ENCODE peak calls at places on chromosome 16, in five cellular contexts. One of them, this sample, is unnamed.
A peak's percentile ranks its signal among the peaks of the same experiment; 100 is the strongest.

GRCh38 chr16:67396159-67396774 is 3.0 kb upstream of the TPPP3 start:
- DNase-seq in Peyer's patch: no peak
- DNase-seq in tibial artery: peak; percentile 73
- DNase-seq in GM12878: no peak
- DNase-seq in vagina: no peak
- DNase-seq in this sample: peak; percentile 55

GRCh38 chr16:58456193-58456592 is 43.8 kb upstream of the NDRG4 start:
- DNase-seq in Peyer's patch: no peak
- DNase-seq in tibial artery: no peak
- DNase-seq in GM12878: no peak
- DNase-seq in vagina: no peak
- DNase-seq in this sample: no peak

GRCh38 chr16:66581246-66581952 is 2.1 kb downstream of the CMTM2 start:
- DNase-seq in Peyer's patch: no peak
- DNase-seq in tibial artery: no peak
- DNase-seq in GM12878: no peak
- DNase-seq in vagina: no peak
- DNase-seq in this sample: no peak

GRCh38 chr16:679808-680624 is at the start of gene STUB1:
- DNase-seq in Peyer's patch: peak; percentile 90
- DNase-seq in tibial artery: peak; percentile 80
- DNase-seq in GM12878: no peak
- DNase-seq in vagina: no peak
- DNase-seq in this sample: peak; percentile 81

GRCh38 chr16:85400305-85401205 is 212.6 kb upstream of the GSE1 start:
- DNase-seq in Peyer's patch: no peak
- DNase-seq in tibial artery: peak; percentile 14
- DNase-seq in GM12878: no peak
- DNase-seq in vagina: no peak
- DNase-seq in this sample: no peak

GRCh38 chr16:48816393-48816792 is 206.4 kb upstream of the N4BP1 start:
- DNase-seq in Peyer's patch: no peak
- DNase-seq in tibial artery: no peak
- DNase-seq in GM12878: no peak
- DNase-seq in vagina: no peak
- DNase-seq in this sample: no peak

GRCh38 chr16:49000594-49000993 is 281.0 kb downstream of the CBLN1 start:
- DNase-seq in Peyer's patch: no peak
- DNase-seq in tibial artery: no peak
- DNase-seq in GM12878: no peak
- DNase-seq in vagina: no peak
- DNase-seq in this sample: no peak

GRCh38 chr16:24297375-24297774 is 41.2 kb downstream of the CACNG3 start:
- DNase-seq in Peyer's patch: no peak
- DNase-seq in tibial artery: no peak
- DNase-seq in GM12878: no peak
- DNase-seq in vagina: no peak
- DNase-seq in this sample: no peak

GRCh38 chr16:15966420-15967222 is 17.2 kb downstream of the ABCC1 start:
- DNase-seq in Peyer's patch: no peak
- DNase-seq in tibial artery: no peak
- DNase-seq in GM12878: no peak
- DNase-seq in vagina: no peak
- DNase-seq in this sample: no peak

GRCh38 chr16:77780378-77780837 is 8.0 kb upstream of the VAT1L start:
- DNase-seq in Peyer's patch: no peak
- DNase-seq in tibial artery: no peak
- DNase-seq in GM12878: no peak
- DNase-seq in vagina: no peak
- DNase-seq in this sample: no peak

DNA sequence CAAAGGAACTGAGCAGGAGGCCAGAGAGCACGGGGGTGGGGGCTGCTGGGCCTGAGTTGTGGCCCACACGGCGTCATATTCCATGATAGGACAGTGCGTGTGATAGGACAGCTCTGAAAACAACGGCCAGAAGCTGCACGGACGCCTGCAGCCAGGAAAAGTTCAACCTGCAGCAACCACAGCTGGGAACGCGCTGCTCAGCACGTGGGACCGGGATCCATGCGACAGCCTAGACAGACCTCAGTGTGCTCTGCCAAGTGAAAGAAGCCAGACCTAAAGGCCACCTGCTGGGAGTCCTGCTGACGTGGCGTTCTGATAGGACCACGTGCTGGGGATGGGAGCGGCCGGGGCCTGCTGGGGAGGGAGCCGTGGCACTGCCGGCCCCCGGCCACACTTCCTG is 21.6 kb downstream of the CTU2 start:
- DNase-seq in Peyer's patch: no peak
- DNase-seq in tibial artery: no peak
- DNase-seq in GM12878: no peak
- DNase-seq in vagina: no peak
- DNase-seq in this sample: no peak
- H3K27ac ChIP-seq in Peyer's patch: no peak overlapping the region
- H3K27ac ChIP-seq in tibial artery: no peak overlapping the region
- H3K27ac ChIP-seq in GM12878: no peak overlapping the region
- H3K27ac ChIP-seq in vagina: no peak overlapping the region
- H3K27ac ChIP-seq in this sample: no peak overlapping the region

GRCh38 chr16:70709457-70709856 is 23.6 kb upstream of the MTSS2 start:
- DNase-seq in Peyer's patch: no peak
- DNase-seq in tibial artery: no peak
- DNase-seq in GM12878: no peak
- DNase-seq in vagina: no peak
- DNase-seq in this sample: no peak

GRCh38 chr16:70706948-70707465 is 21.2 kb upstream of the MTSS2 start:
- DNase-seq in Peyer's patch: no peak
- DNase-seq in tibial artery: no peak
- DNase-seq in GM12878: no peak
- DNase-seq in vagina: no peak
- DNase-seq in this sample: no peak

GRCh38 chr16:70710422-70711210 is 24.8 kb upstream of the MTSS2 start:
- DNase-seq in Peyer's patch: no peak
- DNase-seq in tibial artery: no peak
- DNase-seq in GM12878: no peak
- DNase-seq in vagina: no peak
- DNase-seq in this sample: no peak

GRCh38 chr16:70709961-70710360 is 24.1 kb upstream of the MTSS2 start:
- DNase-seq in Peyer's patch: no peak
- DNase-seq in tibial artery: no peak
- DNase-seq in GM12878: no peak
- DNase-seq in vagina: no peak
- DNase-seq in this sample: no peak

DNA sequence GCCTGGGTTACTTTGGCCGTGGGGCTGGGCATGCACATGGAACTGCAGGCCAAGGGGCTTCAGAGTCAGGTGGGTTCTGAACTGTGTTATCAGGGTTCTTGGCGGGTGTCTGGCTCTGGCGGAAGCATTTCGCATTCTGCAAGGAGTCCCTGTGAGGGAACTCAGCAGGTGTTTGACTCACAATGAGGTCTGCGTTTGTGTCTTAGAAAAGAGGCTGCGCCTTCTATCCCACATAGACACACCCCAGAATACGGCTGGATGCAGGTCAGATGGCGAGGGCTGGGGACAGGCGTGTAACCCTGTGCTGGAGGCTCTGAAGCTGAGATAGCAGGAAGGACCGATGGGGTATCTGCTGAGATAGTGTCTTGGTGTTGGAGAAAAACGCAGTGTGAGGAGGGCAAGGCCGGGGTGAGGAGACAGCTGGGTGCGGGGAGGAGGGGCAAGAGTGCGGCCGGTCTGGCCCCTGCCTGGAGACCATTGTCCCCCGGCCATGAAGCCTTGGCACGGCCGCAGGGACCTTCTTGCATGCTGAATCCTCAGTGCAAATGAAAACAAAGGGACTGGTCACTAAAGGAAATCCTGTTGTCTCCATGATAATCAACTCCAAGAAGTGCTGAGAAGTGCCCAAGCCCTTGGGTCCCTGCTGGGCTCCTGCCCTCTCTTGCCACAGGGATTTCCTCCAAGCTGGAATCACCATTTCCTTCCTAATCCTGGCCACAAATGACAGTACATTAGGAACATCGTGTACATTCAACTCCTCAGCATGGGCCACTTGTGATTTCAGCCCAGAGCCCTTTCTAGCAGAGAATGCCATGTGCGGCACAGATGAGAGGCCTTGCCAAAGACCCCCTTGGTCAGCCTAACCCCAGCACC is 22.8 kb upstream of the MTSS2 start:
- DNase-seq in Peyer's patch: no peak
- DNase-seq in tibial artery: no peak
- DNase-seq in GM12878: no peak
- DNase-seq in vagina: no peak
- DNase-seq in this sample: no peak
- H3K4me1 ChIP-seq in Peyer's patch: peaks cover 29% of the 10 kb centered on the region
- H3K4me1 ChIP-seq in tibial artery: peaks cover 4% of the 10 kb centered on the region
- H3K4me1 ChIP-seq in GM12878: no peaks in the 10 kb centered on the region
- H3K4me1 ChIP-seq in vagina: peaks cover 55% of the 10 kb centered on the region
- H3K4me1 ChIP-seq in this sample: peaks cover 32% of the 10 kb centered on the region

GRCh38 chr16:89653656-89654295 is 3.7 kb downstream of the CHMP1A start:
- DNase-seq in Peyer's patch: no peak
- DNase-seq in tibial artery: no peak
- DNase-seq in GM12878: no peak
- DNase-seq in vagina: no peak
- DNase-seq in this sample: no peak

GRCh38 chr16:89658221-89658879 is 714 bp downstream of the SPATA33 start:
- DNase-seq in Peyer's patch: no peak
- DNase-seq in tibial artery: no peak
- DNase-seq in GM12878: no peak
- DNase-seq in vagina: peak; percentile 86
- DNase-seq in this sample: no peak

GRCh38 chr16:89657442-89658220 is at the start of the genes CHMP1A and SPATA33:
- DNase-seq in Peyer's patch: peak; percentile 83
- DNase-seq in tibial artery: peak; percentile 76
- DNase-seq in GM12878: peak; percentile 45
- DNase-seq in vagina: no peak
- DNase-seq in this sample: peak; percentile 78

GRCh38 chr16:89655062-89655643 is 2.4 kb downstream of the CHMP1A start:
- DNase-seq in Peyer's patch: no peak
- DNase-seq in tibial artery: no peak
- DNase-seq in GM12878: no peak
- DNase-seq in vagina: no peak
- DNase-seq in this sample: no peak

GRCh38 chr16:89656435-89657121 is 930 bp downstream of the CHMP1A start:
- DNase-seq in Peyer's patch: no peak
- DNase-seq in tibial artery: no peak
- DNase-seq in GM12878: no peak
- DNase-seq in vagina: no peak
- DNase-seq in this sample: no peak
- H3K27ac ChIP-seq in Peyer's patch: peak overlapping the region; percentile 85
- H3K27ac ChIP-seq in tibial artery: peak overlapping the region; percentile 82
- H3K27ac ChIP-seq in GM12878: peak overlapping the region; percentile 88
- H3K27ac ChIP-seq in vagina: peak overlapping the region; percentile 71
- H3K27ac ChIP-seq in this sample: peak overlapping the region; percentile 71

GRCh38 chr16:3479654-3480216 is 15.6 kb downstream of the C16orf90 start:
- DNase-seq in Peyer's patch: no peak
- DNase-seq in tibial artery: no peak
- DNase-seq in GM12878: no peak
- DNase-seq in vagina: no peak
- DNase-seq in this sample: no peak

GRCh38 chr16:3480901-3481695 is 14.2 kb downstream of the C16orf90 start:
- DNase-seq in Peyer's patch: no peak
- DNase-seq in tibial artery: no peak
- DNase-seq in GM12878: no peak
- DNase-seq in vagina: no peak
- DNase-seq in this sample: no peak

GRCh38 chr16:3484328-3485096 is 10.8 kb downstream of the C16orf90 start:
- DNase-seq in Peyer's patch: no peak
- DNase-seq in tibial artery: no peak
- DNase-seq in GM12878: no peak
- DNase-seq in vagina: no peak
- DNase-seq in this sample: no peak

GRCh38 chr16:3482659-3483241 is 12.5 kb downstream of the C16orf90 start:
- DNase-seq in Peyer's patch: no peak
- DNase-seq in tibial artery: no peak
- DNase-seq in GM12878: no peak
- DNase-seq in vagina: no peak
- DNase-seq in this sample: no peak

DNA sequence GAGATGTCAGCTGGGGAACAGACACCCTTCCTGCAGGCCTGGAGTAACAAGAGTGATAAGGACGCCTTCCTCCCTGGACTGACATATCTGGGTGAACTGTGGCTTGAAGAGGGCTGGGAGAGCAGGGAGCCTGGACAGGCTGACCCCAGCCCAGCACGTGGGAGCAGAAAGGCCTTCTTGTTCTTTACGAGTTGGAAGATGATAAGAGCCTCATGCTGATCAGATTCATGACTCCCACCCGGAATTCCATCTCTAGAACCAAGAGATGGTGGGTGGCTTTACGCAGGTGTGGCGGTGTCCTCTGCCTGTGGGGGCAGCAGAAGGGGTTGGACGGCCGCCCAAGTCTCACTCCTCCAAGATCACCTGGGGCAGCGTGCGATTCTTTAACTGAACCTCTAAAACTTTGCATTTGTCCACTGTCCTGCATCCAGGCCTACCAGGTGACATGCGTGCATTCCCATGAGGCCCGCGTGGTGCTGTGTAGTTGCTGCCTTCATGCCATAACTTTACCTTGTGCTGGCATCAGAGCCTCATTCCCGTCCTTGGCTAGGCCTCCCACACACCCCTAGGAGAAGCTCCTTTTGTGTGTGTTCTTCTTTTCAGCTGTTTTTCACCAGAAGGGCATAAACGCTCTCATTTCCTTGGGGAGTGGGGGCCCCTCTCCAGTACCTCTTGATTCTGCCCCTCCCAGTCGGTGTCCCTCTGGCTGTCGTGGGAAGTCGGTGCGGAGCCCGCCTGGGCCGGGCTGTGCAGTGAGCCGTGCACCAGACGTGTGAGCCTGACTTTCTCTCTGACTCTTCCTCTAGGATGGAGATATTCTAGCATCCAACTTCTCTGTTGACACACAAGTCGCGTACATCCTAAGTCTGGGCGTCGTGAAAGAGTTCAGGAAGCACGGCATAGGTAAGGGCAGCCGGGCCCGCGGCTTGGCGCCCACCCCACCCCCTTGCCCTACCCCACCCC is 13.3 kb downstream of the C16orf90 start:
- DNase-seq in Peyer's patch: no peak
- DNase-seq in tibial artery: no peak
- DNase-seq in GM12878: no peak
- DNase-seq in vagina: no peak
- DNase-seq in this sample: no peak
- H3K4me1 ChIP-seq in Peyer's patch: no peaks in the 10 kb centered on the region
- H3K4me1 ChIP-seq in tibial artery: no peaks in the 10 kb centered on the region
- H3K4me1 ChIP-seq in GM12878: no peaks in the 10 kb centered on the region
- H3K4me1 ChIP-seq in vagina: peaks cover 5% of the 10 kb centered on the region
- H3K4me1 ChIP-seq in this sample: no peaks in the 10 kb centered on the region

GRCh38 chr16:19094542-19095365 is 19.0 kb upstream of the ITPRIPL2 start:
- DNase-seq in Peyer's patch: no peak
- DNase-seq in tibial artery: no peak
- DNase-seq in GM12878: no peak
- DNase-seq in vagina: no peak
- DNase-seq in this sample: no peak
- H3K27ac ChIP-seq in Peyer's patch: no peak overlapping the region
- H3K27ac ChIP-seq in tibial artery: no peak overlapping the region
- H3K27ac ChIP-seq in GM12878: no peak overlapping the region
- H3K27ac ChIP-seq in vagina: no peak overlapping the region
- H3K27ac ChIP-seq in this sample: no peak overlapping the region

DNA sequence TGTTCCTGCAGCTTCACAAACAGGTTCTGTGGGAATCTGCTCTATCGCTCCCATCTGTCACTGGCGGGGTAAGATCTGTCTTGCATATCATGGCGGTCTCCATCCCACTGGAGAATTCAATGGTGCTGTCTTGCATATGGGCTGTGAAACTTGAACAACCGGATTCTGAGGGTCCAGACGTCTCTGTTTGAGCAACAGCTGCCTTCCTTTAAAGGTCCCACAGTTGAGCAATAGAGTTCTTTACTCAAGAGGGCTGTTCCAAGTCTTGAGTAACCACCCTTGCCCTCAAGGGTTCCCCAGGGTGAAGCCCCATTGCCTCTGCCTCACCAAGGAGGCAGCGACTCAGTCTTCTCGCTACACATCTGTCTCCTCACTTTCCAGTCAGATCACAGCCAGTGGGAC is 50.8 kb downstream of the ZFHX3 start:
- DNase-seq in Peyer's patch: no peak
- DNase-seq in tibial artery: peak; percentile 78
- DNase-seq in GM12878: no peak
- DNase-seq in vagina: no peak
- DNase-seq in this sample: peak; percentile 57
- H3K4me1 ChIP-seq in Peyer's patch: peaks cover 16% of the 10 kb centered on the region
- H3K4me1 ChIP-seq in tibial artery: peaks cover 3% of the 10 kb centered on the region
- H3K4me1 ChIP-seq in GM12878: no peaks in the 10 kb centered on the region
- H3K4me1 ChIP-seq in vagina: peaks cover 57% of the 10 kb centered on the region
- H3K4me1 ChIP-seq in this sample: peaks cover 28% of the 10 kb centered on the region